ENCODE peak calls at places on chromosomes 16 and 17, in five cellular contexts. One of them, this sample, is unnamed.

GRCh38 chr16:10738231-10739077 is 5.2 kb upstream of the NUBP1 start:
- DNase-seq in IMR-90: peak; percentile 78
- DNase-seq in lung: peak; percentile 49
- DNase-seq in Caco-2: peak; percentile 33
- DNase-seq in CD8-positive, alpha-beta T cell: peak; percentile 49
- DNase-seq in this sample: no peak

GRCh38 chr17:82440991-82441627 is 9.4 kb downstream of the CYBC1 start:
- DNase-seq in CD8-positive, alpha-beta T cell: no peak
- DNase-seq in IMR-90: no peak
- DNase-seq in lung: no peak
- DNase-seq in Caco-2: no peak
- DNase-seq in this sample: no peak

GRCh38 chr16:89358030-89359005 is 132.0 kb downstream of the ANKRD11 start:
- DNase-seq in Caco-2: no peak
- DNase-seq in lung: no peak
- DNase-seq in CD8-positive, alpha-beta T cell: peak; percentile 67
- DNase-seq in IMR-90: no peak
- DNase-seq in this sample: no peak

GRCh38 chr17:31674717-31675349 is 184.2 kb downstream of the COPRS start:
- DNase-seq in Caco-2: no peak
- DNase-seq in lung: no peak
- DNase-seq in IMR-90: peak; percentile 80
- DNase-seq in CD8-positive, alpha-beta T cell: no peak
- DNase-seq in this sample: no peak

GRCh38 chr17:82933006-82933310 is 93.1 kb upstream of the ZNF750 start:
- DNase-seq in IMR-90: no peak
- DNase-seq in lung: no peak
- DNase-seq in CD8-positive, alpha-beta T cell: no peak
- DNase-seq in Caco-2: no peak
- DNase-seq in this sample: no peak

GRCh38 chr17:34378664-34379101 is 15.7 kb upstream of the CCL1 start:
- DNase-seq in IMR-90: no peak
- DNase-seq in CD8-positive, alpha-beta T cell: no peak
- DNase-seq in Caco-2: no peak
- DNase-seq in lung: no peak
- DNase-seq in this sample: no peak

GRCh38 chr17:43217614-43218087 is 6.0 kb downstream of the TMEM106A start:
- DNase-seq in IMR-90: no peak
- DNase-seq in CD8-positive, alpha-beta T cell: no peak
- DNase-seq in Caco-2: no peak
- DNase-seq in lung: no peak
- DNase-seq in this sample: no peak

GRCh38 chr16:87854053-87854906 is 15.0 kb downstream of the SLC7A5 start:
- DNase-seq in lung: no peak
- DNase-seq in IMR-90: no peak
- DNase-seq in Caco-2: no peak
- DNase-seq in CD8-positive, alpha-beta T cell: no peak
- DNase-seq in this sample: no peak

GRCh38 chr16:350203-350602 is 2.3 kb downstream of the AXIN1 start:
- DNase-seq in CD8-positive, alpha-beta T cell: no peak
- DNase-seq in Caco-2: no peak
- DNase-seq in lung: no peak
- DNase-seq in IMR-90: no peak
- DNase-seq in this sample: no peak

GRCh38 chr17:79956853-79957252 is 78.8 kb downstream of the TBC1D16 start:
- DNase-seq in IMR-90: no peak
- DNase-seq in CD8-positive, alpha-beta T cell: no peak
- DNase-seq in lung: no peak
- DNase-seq in Caco-2: no peak
- DNase-seq in this sample: no peak

GRCh38 chr16:88804173-88804551 is 573 bp downstream of the CDT1 start:
- DNase-seq in IMR-90: no peak
- DNase-seq in lung: no peak
- DNase-seq in CD8-positive, alpha-beta T cell: no peak
- DNase-seq in Caco-2: no peak
- DNase-seq in this sample: no peak

GRCh38 chr17:61238455-61238933 is 161.1 kb upstream of the TBX2 start:
- DNase-seq in CD8-positive, alpha-beta T cell: no peak
- DNase-seq in IMR-90: no peak
- DNase-seq in lung: no peak
- DNase-seq in Caco-2: no peak
- DNase-seq in this sample: no peak

GRCh38 chr16:89687092-89687940 is 827 bp downstream of the CDK10 start:
- DNase-seq in Caco-2: peak; percentile 95
- DNase-seq in lung: no peak
- DNase-seq in CD8-positive, alpha-beta T cell: no peak
- DNase-seq in IMR-90: peak; percentile 52
- DNase-seq in this sample: peak; percentile 42

GRCh38 chr17:60065867-60066266 is 12.9 kb downstream of the HEATR6 start:
- DNase-seq in Caco-2: no peak
- DNase-seq in CD8-positive, alpha-beta T cell: no peak
- DNase-seq in lung: no peak
- DNase-seq in IMR-90: no peak
- DNase-seq in this sample: no peak

GRCh38 chr16:49644143-49644460 is 211.8 kb downstream of the ZNF423 start:
- DNase-seq in IMR-90: no peak
- DNase-seq in CD8-positive, alpha-beta T cell: no peak
- DNase-seq in lung: no peak
- DNase-seq in Caco-2: no peak
- DNase-seq in this sample: no peak

DNA sequence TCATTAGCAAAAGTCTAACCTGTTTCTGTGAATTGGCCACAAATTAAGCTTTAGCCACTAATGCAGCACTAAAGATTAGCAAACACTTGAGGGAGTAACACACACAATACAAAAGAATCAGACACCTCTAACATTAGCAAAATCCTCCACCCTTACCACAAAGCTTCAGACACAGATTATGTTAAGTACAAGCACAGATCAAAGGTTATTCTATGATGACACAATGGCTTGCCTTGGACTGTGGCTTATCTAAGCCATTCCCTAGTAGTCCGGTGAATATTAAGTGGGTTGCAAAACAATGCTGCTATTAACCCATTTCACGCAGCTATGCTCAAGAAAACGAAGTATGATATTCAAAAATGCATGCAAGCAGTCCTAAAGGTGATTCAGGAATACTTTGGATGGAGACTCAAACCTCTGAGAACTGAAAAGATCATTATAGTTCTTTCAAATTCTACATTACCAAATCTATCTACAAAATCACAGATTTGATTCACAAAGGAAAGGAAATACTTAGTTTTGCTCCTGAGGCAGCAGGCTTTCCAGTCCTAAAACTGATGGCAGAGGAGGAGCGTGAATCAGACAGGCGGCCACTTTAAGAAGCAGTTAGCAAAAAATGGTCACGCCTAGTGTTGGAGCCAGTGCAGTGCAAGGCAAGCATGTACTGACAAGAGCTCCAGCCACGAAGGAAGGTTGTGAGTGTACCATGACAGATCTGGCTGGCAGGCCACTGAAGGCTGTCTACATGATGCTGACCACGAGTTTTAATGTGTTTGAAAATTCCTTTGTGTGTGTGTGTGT is 67.2 kb downstream of the PARN start:
- DNase-seq in Caco-2: peak; percentile 67
- DNase-seq in CD8-positive, alpha-beta T cell: no peak
- DNase-seq in lung: no peak
- DNase-seq in IMR-90: peak; percentile 26
- DNase-seq in this sample: no peak
- TF ChIP-seq CTCF in Caco-2: peak; percentile 12
- TF ChIP-seq CTCF in CD8-positive, alpha-beta T cell: no peak
- TF ChIP-seq CTCF in lung: no peak
- TF ChIP-seq CTCF in IMR-90: no peak
- TF ChIP-seq CTCF in this sample: peak; percentile 24

GRCh38 chr16:30615358-30616076 is 5.3 kb upstream of the ZNF689 start:
- DNase-seq in lung: peak; percentile 66
- DNase-seq in CD8-positive, alpha-beta T cell: peak; percentile 64
- DNase-seq in Caco-2: peak; percentile 14
- DNase-seq in IMR-90: peak; percentile 8
- DNase-seq in this sample: peak; percentile 36
- TF ChIP-seq CTCF in lung: peak; percentile 13
- TF ChIP-seq CTCF in CD8-positive, alpha-beta T cell: peak; percentile 50
- TF ChIP-seq CTCF in Caco-2: no peak
- TF ChIP-seq CTCF in IMR-90: peak; percentile 50
- TF ChIP-seq CTCF in this sample: peak; percentile 58

DNA sequence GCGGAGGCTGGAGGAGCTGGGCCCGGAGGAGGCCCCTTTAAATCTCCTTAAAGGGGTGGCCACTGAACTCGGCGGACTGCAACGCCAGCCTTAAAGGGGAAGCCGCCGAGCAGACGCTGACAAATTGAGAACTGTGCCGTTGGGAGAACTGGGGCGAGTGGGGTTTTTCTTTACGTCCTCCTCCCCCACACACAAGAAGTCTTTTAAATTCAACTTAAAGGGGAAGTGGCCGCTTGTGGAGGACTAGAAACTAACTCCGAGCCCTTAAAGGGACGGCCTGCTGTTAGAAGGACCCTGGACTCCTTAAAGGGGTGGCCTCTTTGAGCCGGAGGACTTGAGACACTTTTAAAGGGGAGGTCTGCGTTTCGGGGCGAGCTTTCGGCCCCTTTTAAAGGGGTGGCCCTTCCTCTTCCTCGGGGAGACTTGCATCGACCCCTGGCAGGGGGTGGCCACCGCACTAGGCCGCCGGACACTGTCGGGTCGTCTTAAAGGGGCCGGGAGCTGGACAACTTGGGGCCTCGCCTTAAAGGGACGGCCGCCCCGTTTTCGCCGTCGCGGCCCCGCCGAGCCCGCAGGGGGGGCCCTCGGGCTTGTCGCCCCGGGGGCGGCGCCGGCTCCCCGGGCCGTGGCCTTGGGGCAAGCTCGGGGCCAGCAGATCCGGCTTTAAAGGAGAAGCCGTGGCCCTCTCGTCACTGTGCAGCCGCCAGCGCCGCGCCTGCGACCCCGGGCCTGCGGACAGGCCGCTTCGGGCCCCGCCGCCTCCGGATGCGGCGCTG is 688 bp downstream of the FBRS start:
- DNase-seq in IMR-90: peak; percentile 97
- DNase-seq in lung: peak; percentile 84
- DNase-seq in CD8-positive, alpha-beta T cell: no peak
- DNase-seq in Caco-2: no peak
- DNase-seq in this sample: peak; percentile 62
- TF ChIP-seq CTCF in IMR-90: peak; percentile 23
- TF ChIP-seq CTCF in lung: peak; percentile 30
- TF ChIP-seq CTCF in CD8-positive, alpha-beta T cell: peak; percentile 18
- TF ChIP-seq CTCF in Caco-2: no peak
- TF ChIP-seq CTCF in this sample: no peak

GRCh38 chr17:54891176-54891821 is 9.4 kb upstream of the TOM1L1 start:
- DNase-seq in Caco-2: peak; percentile 61
- DNase-seq in lung: no peak
- DNase-seq in IMR-90: peak; percentile 73
- DNase-seq in CD8-positive, alpha-beta T cell: no peak
- DNase-seq in this sample: peak; percentile 13
- TF ChIP-seq CTCF in Caco-2: peak; percentile 39
- TF ChIP-seq CTCF in lung: no peak
- TF ChIP-seq CTCF in IMR-90: peak; percentile 68
- TF ChIP-seq CTCF in CD8-positive, alpha-beta T cell: no peak
- TF ChIP-seq CTCF in this sample: peak; percentile 74

This sample was measured in progenitor cell of endocrine pancreas.